ENCODE peak calls at places on chromosomes 3 and 15, in seven cellular contexts. P is DMS79 treated with DMSO at 0.1 percent for 48 hours; R is foreskin fibroblast; A is activated CD8-positive, alpha-beta memory T cell treated with anti-CD3 and anti-CD28 coated beads, Interleukin-2, amount 10 ng/mL, durations not matched to agents 7 days and 5 days; Z is DMS53; Q is activated gamma-delta T cell treated with Interleukin-2 at 50 U/mL for 16 hours; M is PC-3. D is an unnamed sample.

GRCh38 chr3:46280105-46280797 is 38.0 kb downstream of the CCR3 start:
- DNase-seq in P (no peak), Z (no peak), R (peak), M (peak), A (peak), Q (peak), D (no peak)

GRCh38 chr15:69398541-69398940 is 15.6 kb upstream of the KIF23 start:
- DNase-seq in R (peak), A (no peak), P (no peak), Z (no peak), M (no peak), Q (no peak), D (peak)

GRCh38 chr3:43413676-43414368 is 127.5 kb downstream of the SNRK start:
- DNase-seq in Z (no peak), P (no peak), Q (no peak), R (no peak), A (no peak), M (no peak), D (no peak)

GRCh38 chr15:67033521-67033920 is 31.9 kb upstream of the SMAD3 start:
- DNase-seq in M (no peak), R (no peak), Z (peak), P (no peak), A (no peak), Q (peak), D (no peak)

GRCh38 chr3:65402597-65402996 is 636.1 kb downstream of the MAGI1 start:
- DNase-seq in P (no peak), Z (peak), M (peak), Q (no peak), R (peak), A (no peak), D (no peak)

GRCh38 chr3:138442433-138442832 is 8.0 kb downstream of the ESYT3 start:
- DNase-seq in M (peak), Z (peak), Q (no peak), R (peak), P (no peak), A (no peak), D (no peak)

GRCh38 chr15:57227899-57228298 is 148.4 kb upstream of the CGNL1 start:
- DNase-seq in Z (no peak), Q (no peak), P (no peak), A (no peak), M (no peak), R (peak), D (no peak)

GRCh38 chr3:184592411-184593200 is 31.0 kb downstream of the EPHB3 start:
- DNase-seq in P (no peak), M (no peak), R (no peak), Q (no peak), A (no peak), Z (no peak), D (no peak)

GRCh38 chr3:36124118-36124796 is 256.0 kb upstream of the STAC start:
- DNase-seq in A (no peak), R (peak), P (no peak), Z (peak), M (peak), Q (no peak), D (no peak)

GRCh38 chr15:39488498-39488897 is 92.4 kb upstream of the THBS1 start:
- DNase-seq in Q (no peak), Z (no peak), R (no peak), M (no peak), A (no peak), P (no peak), D (no peak)

GRCh38 chr15:52124270-52124878 is 11.8 kb upstream of the BCL2L10 start:
- DNase-seq in P (no peak), Q (no peak), A (no peak), R (peak), Z (peak), M (peak), D (no peak)

GRCh38 chr3:127056281-127056680 is 73.4 kb downstream of the PLXNA1 start:
- DNase-seq in R (no peak), Z (no peak), P (no peak), Q (no peak), M (no peak), A (no peak), D (no peak)

GRCh38 chr3:89635137-89635536 is 527.7 kb downstream of the EPHA3 start:
- DNase-seq in Z (no peak), R (no peak), A (no peak), P (no peak), Q (no peak), M (no peak), D (no peak)

GRCh38 chr15:94670436-94671034 is 439.2 kb downstream of the MCTP2 start:
- DNase-seq in M (peak), P (no peak), Q (no peak), Z (peak), R (peak), A (no peak), D (no peak)

GRCh38 chr15:70741107-70741511 is 22.2 kb downstream of the UACA start:
- DNase-seq in Z (peak), Q (no peak), R (peak), M (peak), A (no peak), P (no peak), D (no peak)

GRCh38 chr15:90902996-90903732 is at the start of gene MAN2A2:
- DNase-seq in P (peak), R (peak), A (peak), Z (peak), M (peak), Q (peak), D (peak)

GRCh38 chr3:142680710-142681109 is 43.1 kb upstream of the TRPC1 start:
- DNase-seq in A (no peak), Z (peak), Q (no peak), M (peak), R (no peak), P (no peak), D (no peak)